ENCODE peak calls at places on chromosomes 3 and 15, in seven cellular contexts. One of them, this sample, is unnamed.

GRCh38 chr15:41900526-41901380 is 6.9 kb upstream of the SPTBN5 start:
- DNase-seq in Peyer's patch: no peak
- DNase-seq in OCI-LY7: no peak
- DNase-seq in cardiac muscle cell: no peak
- DNase-seq in breast epithelium: no peak
- DNase-seq in uterus: no peak
- DNase-seq in CD14-positive monocyte: no peak
- DNase-seq in this sample: no peak

GRCh38 chr3:155078959-155079794 is 942 bp upstream of the MME start:
- DNase-seq in uterus: no peak
- DNase-seq in cardiac muscle cell: no peak
- DNase-seq in Peyer's patch: no peak
- DNase-seq in OCI-LY7: peak
- DNase-seq in breast epithelium: no peak
- DNase-seq in CD14-positive monocyte: no peak
- DNase-seq in this sample: no peak

GRCh38 chr3:175965036-175965435 is 1105.9 kb downstream of the NAALADL2 start:
- DNase-seq in cardiac muscle cell: no peak
- DNase-seq in CD14-positive monocyte: no peak
- DNase-seq in OCI-LY7: no peak
- DNase-seq in uterus: no peak
- DNase-seq in breast epithelium: no peak
- DNase-seq in Peyer's patch: no peak
- DNase-seq in this sample: no peak

GRCh38 chr3:162938073-162938472 is 1441.5 kb downstream of the OTOL1 start:
- DNase-seq in Peyer's patch: no peak
- DNase-seq in breast epithelium: no peak
- DNase-seq in uterus: no peak
- DNase-seq in cardiac muscle cell: no peak
- DNase-seq in OCI-LY7: no peak
- DNase-seq in CD14-positive monocyte: no peak
- DNase-seq in this sample: no peak

GRCh38 chr3:183085634-183086390 is 13.5 kb downstream of the MCCC1 start:
- DNase-seq in CD14-positive monocyte: no peak
- DNase-seq in Peyer's patch: no peak
- DNase-seq in OCI-LY7: peak
- DNase-seq in cardiac muscle cell: peak
- DNase-seq in breast epithelium: no peak
- DNase-seq in uterus: no peak
- DNase-seq in this sample: no peak

GRCh38 chr15:61380270-61380669 is 151.2 kb upstream of the RORA start:
- DNase-seq in Peyer's patch: no peak
- DNase-seq in cardiac muscle cell: no peak
- DNase-seq in breast epithelium: no peak
- DNase-seq in CD14-positive monocyte: no peak
- DNase-seq in uterus: no peak
- DNase-seq in OCI-LY7: no peak
- DNase-seq in this sample: no peak

GRCh38 chr3:72820405-72820804 is 27.8 kb downstream of the SHQ1 start:
- DNase-seq in OCI-LY7: no peak
- DNase-seq in Peyer's patch: no peak
- DNase-seq in cardiac muscle cell: no peak
- DNase-seq in uterus: no peak
- DNase-seq in CD14-positive monocyte: no peak
- DNase-seq in breast epithelium: no peak
- DNase-seq in this sample: no peak

GRCh38 chr3:64548200-64548889 is 139.5 kb downstream of the ADAMTS9 start:
- DNase-seq in uterus: peak
- DNase-seq in Peyer's patch: peak
- DNase-seq in CD14-positive monocyte: no peak
- DNase-seq in breast epithelium: peak
- DNase-seq in cardiac muscle cell: no peak
- DNase-seq in OCI-LY7: no peak
- DNase-seq in this sample: no peak

GRCh38 chr3:179991877-179992276 is 44.9 kb downstream of the PEX5L start:
- DNase-seq in OCI-LY7: no peak
- DNase-seq in breast epithelium: no peak
- DNase-seq in CD14-positive monocyte: no peak
- DNase-seq in Peyer's patch: no peak
- DNase-seq in cardiac muscle cell: no peak
- DNase-seq in uterus: no peak
- DNase-seq in this sample: no peak

GRCh38 chr3:64220161-64220560 is 5.1 kb downstream of the PRICKLE2 start:
- DNase-seq in uterus: no peak
- DNase-seq in cardiac muscle cell: peak
- DNase-seq in breast epithelium: no peak
- DNase-seq in OCI-LY7: no peak
- DNase-seq in Peyer's patch: no peak
- DNase-seq in CD14-positive monocyte: no peak
- DNase-seq in this sample: no peak

GRCh38 chr15:92074161-92074560 is 220.7 kb downstream of the SLCO3A1 start:
- DNase-seq in CD14-positive monocyte: peak
- DNase-seq in Peyer's patch: no peak
- DNase-seq in cardiac muscle cell: no peak
- DNase-seq in breast epithelium: no peak
- DNase-seq in uterus: no peak
- DNase-seq in OCI-LY7: no peak
- DNase-seq in this sample: no peak

GRCh38 chr15:96416934-96417759 is 86.6 kb downstream of the NR2F2 start:
- DNase-seq in cardiac muscle cell: peak
- DNase-seq in uterus: peak
- DNase-seq in OCI-LY7: no peak
- DNase-seq in Peyer's patch: no peak
- DNase-seq in breast epithelium: no peak
- DNase-seq in CD14-positive monocyte: no peak
- DNase-seq in this sample: no peak

GRCh38 chr15:58957101-58957973 is 23.9 kb upstream of the SLTM start:
- DNase-seq in OCI-LY7: peak
- DNase-seq in cardiac muscle cell: peak
- DNase-seq in uterus: peak
- DNase-seq in breast epithelium: no peak
- DNase-seq in Peyer's patch: peak
- DNase-seq in CD14-positive monocyte: no peak
- DNase-seq in this sample: peak

GRCh38 chr15:41796457-41796856 is 22.2 kb downstream of the MAPKBP1 start:
- DNase-seq in CD14-positive monocyte: no peak
- DNase-seq in uterus: no peak
- DNase-seq in cardiac muscle cell: no peak
- DNase-seq in breast epithelium: no peak
- DNase-seq in OCI-LY7: no peak
- DNase-seq in Peyer's patch: no peak
- DNase-seq in this sample: peak

GRCh38 chr3:105359098-105359762 is 7.5 kb upstream of the ALCAM start:
- DNase-seq in uterus: no peak
- DNase-seq in OCI-LY7: no peak
- DNase-seq in Peyer's patch: no peak
- DNase-seq in breast epithelium: no peak
- DNase-seq in CD14-positive monocyte: no peak
- DNase-seq in cardiac muscle cell: no peak
- DNase-seq in this sample: no peak

GRCh38 chr3:51813539-51813938 is 34.5 kb upstream of the IQCF6 start:
- DNase-seq in OCI-LY7: no peak
- DNase-seq in cardiac muscle cell: peak
- DNase-seq in Peyer's patch: no peak
- DNase-seq in uterus: no peak
- DNase-seq in breast epithelium: no peak
- DNase-seq in CD14-positive monocyte: no peak
- DNase-seq in this sample: no peak

GRCh38 chr3:112407214-112407887 is 74.4 kb downstream of the CD200 start:
- DNase-seq in Peyer's patch: no peak
- DNase-seq in uterus: no peak
- DNase-seq in cardiac muscle cell: no peak
- DNase-seq in breast epithelium: no peak
- DNase-seq in CD14-positive monocyte: no peak
- DNase-seq in OCI-LY7: no peak
- DNase-seq in this sample: no peak

GRCh38 chr3:179544981-179545645 is 17.6 kb upstream of the ACTL6A start:
- DNase-seq in uterus: no peak
- DNase-seq in breast epithelium: no peak
- DNase-seq in OCI-LY7: no peak
- DNase-seq in cardiac muscle cell: no peak
- DNase-seq in Peyer's patch: no peak
- DNase-seq in CD14-positive monocyte: no peak
- DNase-seq in this sample: no peak

GRCh38 chr3:183283886-183284285 is 30.8 kb downstream of the B3GNT5 start:
- DNase-seq in breast epithelium: no peak
- DNase-seq in Peyer's patch: no peak
- DNase-seq in CD14-positive monocyte: no peak
- DNase-seq in uterus: no peak
- DNase-seq in cardiac muscle cell: no peak
- DNase-seq in OCI-LY7: no peak
- DNase-seq in this sample: no peak

GRCh38 chr3:172235698-172236097 is 196.3 kb downstream of the FNDC3B start:
- DNase-seq in cardiac muscle cell: no peak
- DNase-seq in OCI-LY7: no peak
- DNase-seq in Peyer's patch: no peak
- DNase-seq in uterus: no peak
- DNase-seq in breast epithelium: no peak
- DNase-seq in CD14-positive monocyte: no peak
- DNase-seq in this sample: no peak

GRCh38 chr15:74374648-74375302 is 7.3 kb upstream of the CYP11A1 start:
- DNase-seq in CD14-positive monocyte: no peak
- DNase-seq in breast epithelium: no peak
- DNase-seq in cardiac muscle cell: no peak
- DNase-seq in Peyer's patch: no peak
- DNase-seq in uterus: no peak
- DNase-seq in OCI-LY7: no peak
- DNase-seq in this sample: no peak
- TF ChIP-seq CTCF in CD14-positive monocyte: no peak
- TF ChIP-seq CTCF in breast epithelium: no peak
- TF ChIP-seq CTCF in cardiac muscle cell: no peak
- TF ChIP-seq CTCF in Peyer's patch: no peak
- TF ChIP-seq CTCF in uterus: no peak
- TF ChIP-seq CTCF in OCI-LY7: no peak
- TF ChIP-seq CTCF in this sample: no peak

DNA sequence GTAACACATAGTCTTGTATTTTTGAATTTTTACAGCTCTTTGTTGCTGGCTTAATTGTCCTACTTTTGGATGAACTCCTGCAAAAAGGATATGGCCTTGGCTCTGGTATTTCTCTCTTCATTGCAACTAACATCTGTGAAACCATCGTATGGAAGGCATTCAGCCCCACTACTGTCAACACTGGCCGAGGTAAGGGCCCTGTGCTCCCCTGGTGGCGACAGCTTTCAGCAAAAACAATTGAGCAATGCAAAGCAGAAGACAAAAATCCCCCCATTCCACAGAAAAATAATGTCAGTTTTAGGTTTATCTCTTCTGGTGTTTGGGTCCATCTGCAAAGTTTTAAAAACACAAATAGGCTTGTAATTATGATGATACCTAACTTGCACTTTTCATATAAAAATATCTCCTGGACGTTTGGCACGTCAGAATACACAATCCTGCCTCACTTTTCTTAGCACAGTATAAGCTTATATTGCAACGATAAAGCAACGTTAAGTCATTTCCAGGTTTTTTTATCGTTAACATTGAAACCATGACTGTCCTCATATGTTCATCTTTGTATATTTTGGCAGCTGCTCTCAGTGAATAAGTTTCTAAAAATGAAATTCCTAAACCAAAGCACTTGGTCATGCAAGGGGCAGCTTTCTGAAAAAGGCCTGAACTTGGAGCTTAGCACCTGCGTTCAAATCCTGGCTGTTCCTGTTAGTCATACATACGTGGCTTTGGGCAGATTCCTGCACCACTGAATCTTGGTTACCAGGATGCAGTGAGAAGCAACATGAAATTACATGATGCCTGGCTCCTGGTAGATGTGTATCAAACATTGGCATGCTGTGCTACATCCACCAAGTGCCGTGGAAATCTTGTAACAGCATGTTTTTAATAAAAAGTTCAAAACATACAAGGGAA is 8.5 kb downstream of the SEC61A1 start:
- DNase-seq in OCI-LY7: no peak
- DNase-seq in cardiac muscle cell: no peak
- DNase-seq in CD14-positive monocyte: no peak
- DNase-seq in uterus: no peak
- DNase-seq in Peyer's patch: no peak
- DNase-seq in breast epithelium: no peak
- DNase-seq in this sample: no peak
- TF ChIP-seq CTCF in OCI-LY7: no peak
- TF ChIP-seq CTCF in cardiac muscle cell: peak
- TF ChIP-seq CTCF in CD14-positive monocyte: no peak
- TF ChIP-seq CTCF in uterus: no peak
- TF ChIP-seq CTCF in Peyer's patch: no peak
- TF ChIP-seq CTCF in breast epithelium: no peak
- TF ChIP-seq CTCF in this sample: no peak

DNA sequence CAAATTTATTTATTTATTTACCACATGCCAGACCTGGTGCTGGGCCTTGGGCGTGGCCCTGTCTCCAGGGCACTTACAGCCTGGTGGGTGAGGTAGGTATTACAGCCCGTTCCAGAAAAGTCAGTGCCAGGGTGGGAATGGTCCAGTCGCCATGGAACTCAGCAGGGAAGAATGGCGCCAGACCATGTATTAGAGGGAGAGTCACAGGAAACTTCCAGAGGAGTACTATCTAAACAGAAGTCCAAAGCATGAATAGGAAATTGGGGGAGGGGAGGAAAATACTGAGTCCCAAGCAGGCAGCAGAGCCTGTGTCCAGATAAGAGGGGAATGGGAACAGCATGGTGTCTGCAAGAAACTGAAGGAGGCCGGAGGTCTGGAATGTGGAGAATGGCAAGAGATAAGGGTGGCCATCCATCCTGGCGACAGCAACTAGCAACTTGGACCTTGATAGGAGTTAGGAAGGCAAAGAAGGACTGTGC is 27.0 kb downstream of the SH3BP5 start:
- DNase-seq in OCI-LY7: no peak
- DNase-seq in cardiac muscle cell: peak
- DNase-seq in uterus: no peak
- DNase-seq in Peyer's patch: no peak
- DNase-seq in CD14-positive monocyte: no peak
- DNase-seq in breast epithelium: no peak
- DNase-seq in this sample: no peak
- TF ChIP-seq CTCF in OCI-LY7: peak
- TF ChIP-seq CTCF in cardiac muscle cell: peak
- TF ChIP-seq CTCF in uterus: no peak
- TF ChIP-seq CTCF in Peyer's patch: peak
- TF ChIP-seq CTCF in CD14-positive monocyte: peak
- TF ChIP-seq CTCF in breast epithelium: peak
- TF ChIP-seq CTCF in this sample: no peak

DNA sequence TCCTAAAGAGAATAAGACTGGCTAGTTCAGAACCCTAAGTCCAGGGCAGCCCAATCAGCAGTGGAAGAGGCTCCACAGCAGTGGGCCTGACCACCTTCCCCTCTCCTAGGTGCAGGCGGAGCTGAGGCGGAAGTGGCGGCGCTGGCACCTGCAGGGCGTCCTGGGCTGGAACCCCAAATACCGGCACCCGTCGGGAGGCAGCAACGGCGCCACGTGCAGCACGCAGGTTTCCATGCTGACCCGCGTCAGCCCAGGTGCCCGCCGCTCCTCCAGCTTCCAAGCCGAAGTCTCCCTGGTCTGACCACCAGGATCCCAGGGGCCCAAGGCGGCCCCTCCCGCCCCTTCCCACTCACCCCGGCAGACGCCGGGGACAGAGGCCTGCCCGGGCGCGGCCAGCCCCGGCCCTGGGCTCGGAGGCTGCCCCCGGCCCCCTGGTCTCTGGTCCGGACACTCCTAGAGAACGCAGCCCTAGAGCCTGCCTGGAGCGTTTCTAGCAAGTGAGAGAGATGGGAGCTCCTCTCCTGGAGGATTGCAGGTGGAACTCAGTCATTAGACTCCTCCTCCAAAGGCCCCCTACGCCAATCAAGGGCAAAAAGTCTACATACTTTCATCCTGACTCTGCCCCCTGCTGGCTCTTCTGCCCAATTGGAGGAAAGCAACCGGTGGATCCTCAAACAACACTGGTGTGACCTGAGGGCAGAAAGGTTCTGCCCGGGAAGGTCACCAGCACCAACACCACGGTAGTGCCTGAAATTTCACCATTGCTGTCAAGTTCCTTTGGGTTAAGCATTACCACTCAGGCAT is 33.7 kb downstream of the VIPR1 start:
- DNase-seq in OCI-LY7: peak
- DNase-seq in CD14-positive monocyte: peak
- DNase-seq in Peyer's patch: peak
- DNase-seq in cardiac muscle cell: peak
- DNase-seq in uterus: no peak
- DNase-seq in breast epithelium: no peak
- DNase-seq in this sample: no peak
- TF ChIP-seq CTCF in OCI-LY7: peak
- TF ChIP-seq CTCF in CD14-positive monocyte: peak
- TF ChIP-seq CTCF in Peyer's patch: peak
- TF ChIP-seq CTCF in cardiac muscle cell: peak
- TF ChIP-seq CTCF in uterus: no peak
- TF ChIP-seq CTCF in breast epithelium: peak
- TF ChIP-seq CTCF in this sample: no peak

This sample was measured in lower leg skin.